ENCODE peak calls at places on chromosomes 3 and 15, in nine cellular contexts. E is HCT116, W is K562, K is GM12878, T is SK-N-SH, X is spleen, U is H1, B is transverse colon, I is suprapubic skin. Q is an unnamed sample.

GRCh38 chr3:5036858-5037257 is 57.6 kb downstream of the BHLHE40 start:
- DNase-seq in E (no peak), W (no peak), K (no peak), T (no peak), X (no peak), U (no peak), B (no peak), I (no peak), Q (no peak)

GRCh38 chr3:119586707-119587317 is 7.5 kb downstream of the ADPRH start:
- DNase-seq in E (no peak), W (no peak), K (no peak), T (no peak), X (no peak), U (no peak), B (no peak), I (no peak), Q (no peak)

GRCh38 chr3:128999104-128999503 is 2.0 kb upstream of the EFCC1 start:
- DNase-seq in E (no peak), W (no peak), K (no peak), T (no peak), X (no peak), U (no peak), B (no peak), I (no peak), Q (no peak)

GRCh38 chr3:123660900-123661299 is 76.0 kb upstream of the HACD2 start:
- DNase-seq in E (no peak), W (no peak), K (no peak), T (peak), X (peak), U (no peak), B (peak), I (peak), Q (peak)

GRCh38 chr15:66253643-66254363 is at the start of gene MEGF11:
- DNase-seq in E (no peak), W (peak), K (no peak), T (peak), X (no peak), U (no peak), B (peak), I (no peak), Q (no peak)

GRCh38 chr15:28123408-28124023 is 24.4 kb upstream of the OCA2 start:
- DNase-seq in E (peak), W (peak), K (no peak), T (peak), X (no peak), U (peak), B (peak), I (peak), Q (no peak)

GRCh38 chr3:180523040-180523439 is 78.9 kb upstream of the TTC14 start:
- DNase-seq in E (no peak), W (no peak), K (no peak), T (no peak), X (no peak), U (no peak), B (no peak), I (no peak), Q (no peak)

GRCh38 chr3:122793568-122794416 is at the start of gene HSPBAP1:
- DNase-seq in E (peak), W (peak), K (peak), T (peak), X (peak), U (peak), B (peak), I (peak), Q (peak)

GRCh38 chr3:16101295-16102186 is 72.9 kb upstream of the GALNT15 start:
- DNase-seq in E (peak), W (no peak), K (no peak), T (no peak), X (no peak), U (peak), B (peak), I (no peak), Q (no peak)

GRCh38 chr3:57570051-57570450 is 14.0 kb downstream of the PDE12 start:
- DNase-seq in E (no peak), W (no peak), K (no peak), T (no peak), X (no peak), U (no peak), B (no peak), I (no peak), Q (no peak)

GRCh38 chr3:27581852-27582251 is 97.7 kb upstream of the SLC4A7 start:
- DNase-seq in E (no peak), W (no peak), K (no peak), T (no peak), X (no peak), U (no peak), B (no peak), I (no peak), Q (no peak)

GRCh38 chr3:37544869-37545352 is 316.8 kb upstream of the CTDSPL start:
- DNase-seq in E (no peak), W (no peak), K (no peak), T (peak), X (peak), U (no peak), B (no peak), I (no peak), Q (no peak)

GRCh38 chr15:40104865-40105516 is 3.7 kb downstream of the BMF start:
- DNase-seq in E (peak), W (peak), K (no peak), T (peak), X (peak), U (no peak), B (peak), I (peak), Q (peak)
- TF ChIP-seq POLR2AphosphoS5 in E (no peak), W (peak), K (no peak), T (no peak), X (no peak), U (no peak), B (peak), I (no peak), Q (no peak)

GRCh38 chr15:68822818-68823217 is 2.1 kb upstream of the ANP32A start:
- DNase-seq in E (no peak), W (no peak), K (no peak), T (no peak), X (no peak), U (no peak), B (no peak), I (no peak), Q (no peak)
- H3K4me3 ChIP-seq in E (no peak), W (no peak), K (no peak), T (no peak), X (no peak), U (no peak), B (no peak), I (no peak), Q (no peak)

DNA sequence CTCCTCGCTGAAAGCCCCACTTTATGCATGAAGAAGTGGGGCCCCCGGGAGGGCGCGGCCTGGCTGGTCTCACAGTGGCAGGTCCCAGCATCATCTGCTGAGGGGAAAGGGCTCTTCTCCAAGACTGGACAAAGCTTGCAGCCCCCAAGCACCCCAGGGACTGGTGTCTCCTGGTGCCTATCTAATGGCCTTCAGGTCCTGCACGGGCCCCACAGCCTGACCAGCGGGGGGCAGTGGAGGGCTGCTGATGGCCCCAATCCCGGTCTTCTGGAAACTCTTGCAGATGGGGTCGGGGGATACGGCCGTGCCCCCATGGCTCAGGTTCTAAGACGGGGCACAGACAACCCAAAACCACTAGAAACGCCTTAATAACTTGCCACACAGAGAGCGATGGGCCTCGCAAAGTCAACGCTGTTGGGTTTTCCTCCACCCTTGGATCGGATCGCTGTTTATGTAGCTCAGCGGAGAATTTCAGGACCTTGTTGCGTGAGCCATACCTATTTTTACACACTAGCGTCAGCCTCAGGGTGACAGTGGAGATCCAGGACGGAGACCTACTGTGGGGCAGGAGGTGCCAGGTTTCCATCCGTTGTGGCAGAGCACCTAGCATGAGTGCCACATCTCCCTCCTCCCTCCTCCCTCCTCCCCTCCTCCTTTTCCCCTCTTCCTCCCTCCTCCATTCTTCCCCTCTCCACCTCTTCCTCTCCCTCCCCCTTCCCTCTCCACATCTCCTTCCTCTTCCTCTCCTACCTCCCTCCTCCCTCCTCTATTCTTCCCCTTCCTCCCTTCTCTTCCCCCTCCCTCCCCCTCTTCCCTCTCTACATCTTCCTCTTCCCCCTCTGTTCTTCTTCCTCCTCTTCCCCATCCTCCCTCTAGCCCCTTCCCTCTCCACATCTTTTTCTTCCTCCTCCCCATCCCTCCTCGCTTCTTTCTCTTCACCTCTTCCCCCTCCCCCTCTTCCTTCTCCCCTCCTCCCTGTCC is 79.3 kb upstream of the ALDH1L1 start:
- DNase-seq in E (no peak), W (peak), K (no peak), T (peak), X (no peak), U (no peak), B (peak), I (no peak), Q (peak)
- TF ChIP-seq POLR2AphosphoS5 in E (no peak), W (no peak), K (no peak), T (no peak), X (peak), U (no peak), B (no peak), I (no peak), Q (no peak)

DNA sequence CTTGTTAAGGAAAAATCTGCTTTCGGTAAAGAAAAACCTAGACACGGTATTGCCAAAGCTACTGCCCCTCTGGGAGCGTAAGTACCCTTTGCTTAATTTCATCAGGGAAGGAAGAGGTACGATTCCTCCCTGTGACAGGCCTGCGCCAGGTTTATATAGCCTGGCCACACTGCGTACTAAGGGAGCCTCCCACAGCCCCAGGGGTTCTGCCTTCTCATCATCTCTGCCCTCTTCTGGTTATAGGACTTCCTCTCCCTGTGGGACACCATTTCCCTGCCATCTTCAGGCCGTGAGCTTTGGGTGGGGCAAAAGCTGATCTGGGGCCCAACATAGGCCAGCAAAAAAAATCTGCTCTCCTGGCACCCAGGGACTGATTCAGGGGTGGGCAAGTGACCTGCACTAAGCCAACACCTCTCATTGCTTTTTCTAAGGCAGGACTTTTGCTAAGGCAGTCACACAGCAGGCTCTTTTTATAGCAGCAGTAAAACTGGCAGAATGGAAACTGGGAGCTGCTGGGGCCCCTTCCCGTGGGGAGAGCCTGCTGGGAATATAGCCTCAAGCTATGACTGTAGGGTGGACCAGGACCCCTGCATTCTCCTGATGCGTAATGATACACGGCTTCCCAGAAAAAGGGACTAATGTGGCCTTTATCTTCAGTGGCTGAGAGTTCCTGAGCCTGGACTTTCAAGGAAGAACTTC is 76.2 kb downstream of the PRICKLE2 start:
- DNase-seq in E (no peak), W (no peak), K (no peak), T (no peak), X (no peak), U (no peak), B (no peak), I (no peak), Q (no peak)
- H3K4me3 ChIP-seq in E (no peak), W (no peak), K (no peak), T (no peak), X (no peak), U (no peak), B (no peak), I (no peak), Q (no peak)

GRCh38 chr15:101283931-101284330 is 6.6 kb upstream of the SELENOS start:
- DNase-seq in E (no peak), W (no peak), K (no peak), T (no peak), X (no peak), U (no peak), B (no peak), I (no peak), Q (no peak)
- TF ChIP-seq POLR2AphosphoS5 in E (no peak), W (no peak), K (no peak), T (no peak), X (no peak), U (no peak), B (no peak), I (no peak), Q (no peak)

GRCh38 chr3:32780071-32780734 is 37.6 kb upstream of the TRIM71 start:
- DNase-seq in E (no peak), W (no peak), K (no peak), T (no peak), X (no peak), U (peak), B (no peak), I (no peak), Q (no peak)
- H3K4me3 ChIP-seq in E (no peak), W (peak), K (peak), T (no peak), X (peak), U (no peak), B (peak), I (peak), Q (no peak)

GRCh38 chr3:43076857-43077256 is 29.0 kb downstream of the POMGNT2 start:
- DNase-seq in E (no peak), W (no peak), K (no peak), T (peak), X (no peak), U (no peak), B (no peak), I (no peak), Q (no peak)
- TF ChIP-seq POLR2AphosphoS5 in E (no peak), W (no peak), K (no peak), T (no peak), X (no peak), U (no peak), B (no peak), I (no peak), Q (no peak)

GRCh38 chr15:73631915-73632669 is 1.1 kb downstream of the NPTN start:
- DNase-seq in E (no peak), W (peak), K (no peak), T (peak), X (no peak), U (no peak), B (peak), I (no peak), Q (no peak)
- H3K4me3 ChIP-seq in E (peak), W (peak), K (peak), T (peak), X (peak), U (peak), B (peak), I (peak), Q (peak)

Q was measured in upper lobe of left lung.